ENCODE peak calls at places on chromosomes 6 and 20, in ten cellular contexts. U, A, E, V, R, D, O, Z, Y and Q are unnamed samples.

GRCh38 chr6:160469153-160469552 is 121.0 kb downstream of the SLC22A3 start:
- DNase-seq in U (no peak), A (no peak), E (no peak), V (no peak), R (no peak), D (no peak), O (no peak), Z (no peak), Y (no peak), Q (peak; percentile 91)

GRCh38 chr6:144885817-144886216 is 600.7 kb downstream of the UTRN start:
- DNase-seq in U (no peak), A (no peak), E (no peak), V (no peak), R (no peak), D (no peak), O (no peak), Z (no peak), Y (no peak), Q (no peak)

GRCh38 chr6:84021625-84022024 is 11.9 kb upstream of the MRAP2 start:
- DNase-seq in U (no peak), A (no peak), E (no peak), V (no peak), R (no peak), D (no peak), O (no peak), Z (no peak), Y (no peak), Q (no peak)

GRCh38 chr20:1437222-1437904 is 29.3 kb downstream of the NSFL1C start:
- DNase-seq in U (peak; percentile 71), A (peak; percentile 78), E (peak; percentile 75), V (peak; percentile 56), R (peak; percentile 40), D (peak; percentile 80), O (peak; percentile 77), Z (peak; percentile 82), Y (peak; percentile 69), Q (peak; percentile 92)

GRCh38 chr20:56202493-56203077 is 45.9 kb upstream of the MC3R start:
- DNase-seq in U (no peak), A (no peak), E (no peak), V (no peak), R (no peak), D (no peak), O (no peak), Z (peak; percentile 7), Y (no peak), Q (no peak)

GRCh38 chr20:25037288-25038102 is 20.4 kb downstream of the ACSS1 start:
- DNase-seq in U (no peak), A (no peak), E (no peak), V (no peak), R (no peak), D (no peak), O (no peak), Z (no peak), Y (no peak), Q (no peak)

GRCh38 chr6:145233955-145234354 is 501.4 kb downstream of the EPM2A start:
- DNase-seq in U (no peak), A (no peak), E (no peak), V (no peak), R (no peak), D (no peak), O (no peak), Z (no peak), Y (no peak), Q (no peak)

GRCh38 chr6:33740794-33741193 is 5.9 kb downstream of the IP6K3 start:
- DNase-seq in U (no peak), A (no peak), E (no peak), V (no peak), R (no peak), D (no peak), O (peak; percentile 41), Z (no peak), Y (no peak), Q (no peak)

GRCh38 chr6:38649744-38650143 is 10.0 kb upstream of the BTBD9 start:
- DNase-seq in U (no peak), A (no peak), E (no peak), V (no peak), R (no peak), D (no peak), O (no peak), Z (no peak), Y (no peak), Q (no peak)
- H3K4me3 ChIP-seq in U (no peak overlapping the region), A (no peak overlapping the region), E (no peak overlapping the region), V (no peak overlapping the region), R (no peak overlapping the region), D (no peak overlapping the region), O (no peak overlapping the region), Z (no peak overlapping the region), Y (no peak overlapping the region), Q (no peak overlapping the region)

DNA sequence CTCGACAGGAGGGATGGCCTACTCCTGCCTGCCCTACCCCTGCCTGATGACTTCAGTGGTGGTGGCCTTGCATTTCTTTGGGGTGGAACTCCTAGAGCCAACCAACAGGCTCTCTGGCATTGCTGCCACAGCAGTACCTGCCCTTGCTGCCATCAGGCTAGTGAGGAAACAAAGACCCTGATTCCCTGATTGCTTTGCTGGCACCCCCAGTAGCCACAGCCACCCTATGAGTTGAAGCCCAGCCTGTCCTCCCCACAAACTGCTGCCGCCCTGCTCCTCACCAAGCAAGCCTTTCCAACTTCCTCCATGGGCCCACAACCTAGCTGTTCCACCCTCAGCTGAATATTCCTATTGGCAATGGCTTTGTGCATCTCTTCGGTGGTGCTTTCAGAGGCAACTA is 52.5 kb upstream of the KHDRBS2 start:
- DNase-seq in U (no peak), A (no peak), E (no peak), V (no peak), R (no peak), D (no peak), O (no peak), Z (no peak), Y (no peak), Q (no peak)
- TF ChIP-seq POLR2AphosphoS5 in U (no peak), A (no peak), E (no peak), V (no peak), R (no peak), D (no peak), O (no peak), Z (no peak), Y (no peak), Q (no peak)

GRCh38 chr20:14707865-14708574 is 370.6 kb upstream of the FLRT3 start:
- DNase-seq in U (no peak), A (no peak), E (no peak), V (no peak), R (no peak), D (no peak), O (no peak), Z (no peak), Y (no peak), Q (no peak)

GRCh38 chr20:14710941-14711340 is 373.5 kb upstream of the FLRT3 start:
- DNase-seq in U (no peak), A (no peak), E (no peak), V (no peak), R (no peak), D (no peak), O (no peak), Z (no peak), Y (no peak), Q (no peak)

GRCh38 chr20:14709439-14709838 is 372.0 kb upstream of the FLRT3 start:
- DNase-seq in U (no peak), A (no peak), E (no peak), V (no peak), R (no peak), D (no peak), O (no peak), Z (no peak), Y (no peak), Q (no peak)

GRCh38 chr20:14706555-14706954 is 369.1 kb upstream of the FLRT3 start:
- DNase-seq in U (no peak), A (no peak), E (no peak), V (no peak), R (no peak), D (no peak), O (no peak), Z (no peak), Y (no peak), Q (no peak)

DNA sequence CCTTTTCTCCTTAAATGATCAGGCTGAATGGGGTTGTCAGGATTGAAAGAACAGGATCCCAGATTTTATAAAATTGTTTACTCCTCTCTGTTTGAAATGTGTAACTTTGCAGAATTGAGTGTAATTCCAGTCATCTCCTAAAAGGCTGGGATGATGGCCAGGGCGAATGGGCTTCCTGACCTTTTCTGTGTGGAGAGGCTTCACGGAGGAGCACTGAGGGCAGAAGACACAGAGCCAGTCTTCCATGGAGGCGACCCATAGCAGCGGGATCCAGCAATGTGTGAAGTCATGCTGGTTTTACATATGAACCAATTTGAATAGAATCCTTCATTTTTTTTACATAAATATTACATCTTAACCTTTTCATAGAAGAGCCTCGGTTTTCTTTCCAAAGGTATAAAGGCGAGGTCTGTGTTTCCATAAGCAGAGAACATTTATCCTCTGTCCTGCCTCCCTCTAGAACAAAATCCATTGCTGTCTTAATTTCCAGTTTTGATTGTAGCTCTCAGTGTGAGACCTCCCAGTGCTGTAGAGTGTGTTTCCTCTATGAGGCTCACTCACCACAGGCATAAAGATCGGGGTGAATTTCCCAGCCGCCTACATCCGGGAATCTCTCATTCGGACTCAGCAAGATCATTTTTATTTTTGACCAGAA is 369.7 kb upstream of the FLRT3 start:
- DNase-seq in U (no peak), A (no peak), E (no peak), V (no peak), R (no peak), D (no peak), O (no peak), Z (no peak), Y (no peak), Q (no peak)
- H3K4me3 ChIP-seq in U (no peak overlapping the region), A (no peak overlapping the region), E (no peak overlapping the region), V (no peak overlapping the region), R (no peak overlapping the region), D (no peak overlapping the region), O (no peak overlapping the region), Z (no peak overlapping the region), Y (no peak overlapping the region), Q (no peak overlapping the region)

GRCh38 chr6:121830759-121831158 is 395.3 kb downstream of the GJA1 start:
- DNase-seq in U (no peak), A (no peak), E (no peak), V (no peak), R (no peak), D (no peak), O (no peak), Z (no peak), Y (no peak), Q (no peak)

GRCh38 chr6:121823437-121823851 is 388.0 kb downstream of the GJA1 start:
- DNase-seq in U (no peak), A (no peak), E (peak; percentile 84), V (no peak), R (no peak), D (no peak), O (no peak), Z (no peak), Y (no peak), Q (no peak)

GRCh38 chr6:121828567-121828966 is 393.1 kb downstream of the GJA1 start:
- DNase-seq in U (no peak), A (no peak), E (no peak), V (no peak), R (no peak), D (no peak), O (no peak), Z (no peak), Y (no peak), Q (no peak)

DNA sequence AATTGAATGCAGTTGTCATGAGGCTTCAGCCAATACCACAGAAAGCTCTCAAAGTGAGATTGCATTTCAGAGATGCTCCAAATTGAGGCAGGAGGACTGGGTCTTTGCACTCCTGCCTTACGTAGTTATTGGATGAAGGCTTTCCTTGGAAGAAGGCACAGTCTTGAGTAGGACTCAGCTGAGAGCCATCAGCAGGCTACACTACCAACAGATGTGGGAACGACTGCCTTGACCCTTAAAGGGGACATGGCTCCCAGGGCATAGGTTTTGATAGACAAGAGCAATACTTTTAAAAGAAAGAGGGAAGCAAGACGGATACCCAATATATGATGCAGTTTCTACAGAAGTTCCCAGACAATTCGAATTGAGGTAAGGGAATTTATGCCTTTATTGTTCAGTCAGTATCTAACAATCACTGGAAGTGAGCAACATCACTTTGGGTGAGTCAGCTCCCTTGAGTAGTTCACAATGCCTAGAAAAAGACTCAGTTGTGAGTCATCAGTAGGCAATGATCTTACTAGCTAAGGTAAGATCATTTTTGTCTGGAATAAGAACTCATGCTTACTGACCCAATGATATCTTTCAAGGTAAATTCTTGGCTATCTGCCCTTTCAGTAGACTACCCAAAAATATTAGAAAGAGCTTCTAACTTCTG is 390.8 kb downstream of the GJA1 start:
- DNase-seq in U (peak; percentile 72), A (peak; percentile 71), E (no peak), V (no peak), R (no peak), D (no peak), O (no peak), Z (no peak), Y (no peak), Q (no peak)
- TF ChIP-seq POLR2AphosphoS5 in U (no peak), A (no peak), E (no peak), V (no peak), R (no peak), D (no peak), O (no peak), Z (no peak), Y (no peak), Q (no peak)